ENCODE peak calls at places on chromosomes 6 and 20, in four cellular contexts. One of them, this sample, is unnamed.

GRCh38 chr20:51275816-51276215 is 252.9 kb upstream of the KCNG1 start:
- DNase-seq in fibroblast of the aortic adventitia: peak
- DNase-seq in heart right ventricle: no peak
- DNase-seq in fibroblast of mammary gland: peak
- DNase-seq in this sample: no peak

GRCh38 chr20:6081236-6081635 is 27.4 kb upstream of the LRRN4 start:
- DNase-seq in heart right ventricle: no peak
- DNase-seq in fibroblast of the aortic adventitia: peak
- DNase-seq in fibroblast of mammary gland: peak
- DNase-seq in this sample: no peak

GRCh38 chr6:47420394-47421371 is 56.9 kb upstream of the CD2AP start:
- DNase-seq in fibroblast of mammary gland: peak
- DNase-seq in fibroblast of the aortic adventitia: peak
- DNase-seq in heart right ventricle: no peak
- DNase-seq in this sample: no peak

GRCh38 chr6:149614352-149614751 is 34.2 kb downstream of the KATNA1 start:
- DNase-seq in fibroblast of mammary gland: peak
- DNase-seq in fibroblast of the aortic adventitia: peak
- DNase-seq in heart right ventricle: no peak
- DNase-seq in this sample: peak

GRCh38 chr6:167163476-167164011 is 5.8 kb upstream of the GPR31 start:
- DNase-seq in heart right ventricle: no peak
- DNase-seq in fibroblast of the aortic adventitia: no peak
- DNase-seq in fibroblast of mammary gland: no peak
- DNase-seq in this sample: no peak

GRCh38 chr6:166777096-166777630 is 150.1 kb upstream of the RPS6KA2 start:
- DNase-seq in fibroblast of the aortic adventitia: no peak
- DNase-seq in heart right ventricle: no peak
- DNase-seq in fibroblast of mammary gland: no peak
- DNase-seq in this sample: no peak

GRCh38 chr6:49634080-49634810 is 2.4 kb downstream of the RHAG start:
- DNase-seq in fibroblast of mammary gland: no peak
- DNase-seq in heart right ventricle: no peak
- DNase-seq in fibroblast of the aortic adventitia: no peak
- DNase-seq in this sample: no peak

GRCh38 chr6:105994522-105995402 is 91.4 kb upstream of the PRDM1 start:
- DNase-seq in fibroblast of mammary gland: peak
- DNase-seq in heart right ventricle: peak
- DNase-seq in fibroblast of the aortic adventitia: peak
- DNase-seq in this sample: no peak

GRCh38 chr6:152380993-152381898 is 255.9 kb downstream of the SYNE1 start:
- DNase-seq in fibroblast of mammary gland: peak
- DNase-seq in heart right ventricle: peak
- DNase-seq in fibroblast of the aortic adventitia: peak
- DNase-seq in this sample: peak

GRCh38 chr6:53357576-53358343 is 9.0 kb upstream of the ELOVL5 start:
- DNase-seq in fibroblast of mammary gland: no peak
- DNase-seq in heart right ventricle: no peak
- DNase-seq in fibroblast of the aortic adventitia: no peak
- DNase-seq in this sample: no peak

GRCh38 chr6:81304486-81304885 is 448.0 kb downstream of the TENT5A start:
- DNase-seq in fibroblast of the aortic adventitia: peak
- DNase-seq in heart right ventricle: no peak
- DNase-seq in fibroblast of mammary gland: peak
- DNase-seq in this sample: no peak

GRCh38 chr6:167898673-167899311 is 72.1 kb downstream of the AFDN start:
- DNase-seq in fibroblast of mammary gland: peak
- DNase-seq in heart right ventricle: no peak
- DNase-seq in fibroblast of the aortic adventitia: peak
- DNase-seq in this sample: peak

GRCh38 chr6:8080338-8081151 is 16.4 kb upstream of the BLOC1S5 start:
- DNase-seq in heart right ventricle: no peak
- DNase-seq in fibroblast of mammary gland: peak
- DNase-seq in fibroblast of the aortic adventitia: peak
- DNase-seq in this sample: no peak

GRCh38 chr6:82348130-82348529 is 15.5 kb upstream of the TPBG start:
- DNase-seq in fibroblast of the aortic adventitia: no peak
- DNase-seq in heart right ventricle: no peak
- DNase-seq in fibroblast of mammary gland: no peak
- DNase-seq in this sample: no peak

GRCh38 chr6:144411506-144412165 is 126.5 kb downstream of the UTRN start:
- DNase-seq in fibroblast of the aortic adventitia: no peak
- DNase-seq in fibroblast of mammary gland: peak
- DNase-seq in heart right ventricle: no peak
- DNase-seq in this sample: no peak

GRCh38 chr6:43926644-43927524 is 156.9 kb downstream of the VEGFA start:
- DNase-seq in fibroblast of mammary gland: peak
- DNase-seq in fibroblast of the aortic adventitia: peak
- DNase-seq in heart right ventricle: no peak
- DNase-seq in this sample: peak

GRCh38 chr6:128337619-128338018 is 182.8 kb downstream of the PTPRK start:
- DNase-seq in fibroblast of the aortic adventitia: no peak
- DNase-seq in heart right ventricle: no peak
- DNase-seq in fibroblast of mammary gland: peak
- DNase-seq in this sample: no peak

GRCh38 chr6:122869437-122870024 is 80.5 kb downstream of the SMPDL3A start:
- DNase-seq in fibroblast of the aortic adventitia: peak
- DNase-seq in heart right ventricle: no peak
- DNase-seq in fibroblast of mammary gland: peak
- DNase-seq in this sample: peak

GRCh38 chr6:85113934-85114582 is 335.8 kb upstream of the NT5E start:
- DNase-seq in fibroblast of the aortic adventitia: peak
- DNase-seq in heart right ventricle: no peak
- DNase-seq in fibroblast of mammary gland: peak
- DNase-seq in this sample: no peak

GRCh38 chr20:9958693-9959092 is 76.1 kb upstream of the ANKEF1 start:
- DNase-seq in fibroblast of the aortic adventitia: no peak
- DNase-seq in fibroblast of mammary gland: no peak
- DNase-seq in heart right ventricle: no peak
- DNase-seq in this sample: no peak

GRCh38 chr6:31727034-31727716 is 1.9 kb downstream of the DDAH2 start:
- DNase-seq in fibroblast of mammary gland: no peak
- DNase-seq in fibroblast of the aortic adventitia: no peak
- DNase-seq in heart right ventricle: no peak
- DNase-seq in this sample: no peak

GRCh38 chr6:166360243-166361079 is 18.1 kb upstream of the SFT2D1 start:
- DNase-seq in heart right ventricle: no peak
- DNase-seq in fibroblast of the aortic adventitia: peak
- DNase-seq in fibroblast of mammary gland: peak
- DNase-seq in this sample: no peak

DNA sequence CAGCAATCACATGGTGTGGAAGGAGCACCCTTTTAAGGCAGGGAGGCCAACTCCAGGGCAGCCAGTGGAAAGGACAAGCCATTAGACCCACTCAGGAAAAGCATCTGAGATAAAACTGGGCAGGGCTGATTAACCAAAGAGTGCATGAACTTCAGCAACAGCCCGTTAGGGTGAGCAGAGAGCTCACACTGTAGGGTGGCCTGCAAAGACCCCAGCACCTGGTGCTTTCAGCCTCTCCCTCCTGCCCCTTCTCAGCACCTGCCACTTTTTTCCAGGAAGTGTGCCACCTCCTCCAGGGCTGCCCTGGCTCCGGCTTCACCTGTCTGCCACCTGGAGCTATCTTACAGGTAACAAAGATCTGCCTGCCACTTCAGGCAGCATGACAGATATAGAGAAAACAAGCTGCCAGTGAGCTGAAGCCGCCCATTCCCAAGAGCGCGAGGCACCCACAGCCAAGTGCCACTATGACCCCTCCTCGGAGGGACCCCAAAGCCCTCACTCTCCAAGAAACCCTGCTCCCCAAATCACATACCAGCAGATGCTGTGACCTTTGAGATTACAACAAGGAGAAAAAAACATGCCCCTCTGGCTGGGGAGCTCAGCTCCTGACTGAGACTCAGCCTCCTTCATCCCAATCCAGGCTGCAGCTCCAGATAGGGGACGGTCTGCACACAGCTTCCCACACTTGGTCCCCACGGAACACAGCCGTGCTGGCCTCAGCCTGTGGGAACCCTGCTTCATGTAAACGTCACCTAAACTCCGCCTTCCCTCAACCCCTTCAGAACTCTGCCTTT is 71.2 kb downstream of the ABHD12 start:
- DNase-seq in fibroblast of the aortic adventitia: no peak
- DNase-seq in fibroblast of mammary gland: no peak
- DNase-seq in heart right ventricle: no peak
- DNase-seq in this sample: no peak
- H3K4me3 ChIP-seq in fibroblast of the aortic adventitia: no peak
- H3K4me3 ChIP-seq in fibroblast of mammary gland: no peak
- H3K4me3 ChIP-seq in heart right ventricle: no peak
- H3K4me3 ChIP-seq in this sample: no peak

GRCh38 chr6:10426781-10427279 is 12.0 kb upstream of the TFAP2A start:
- DNase-seq in heart right ventricle: no peak
- DNase-seq in fibroblast of the aortic adventitia: no peak
- DNase-seq in fibroblast of mammary gland: no peak
- DNase-seq in this sample: no peak
- H3K4me3 ChIP-seq in heart right ventricle: peak
- H3K4me3 ChIP-seq in fibroblast of the aortic adventitia: peak
- H3K4me3 ChIP-seq in fibroblast of mammary gland: no peak
- H3K4me3 ChIP-seq in this sample: peak

GRCh38 chr20:846894-847278 is 13.4 kb downstream of the FAM110A start:
- DNase-seq in fibroblast of the aortic adventitia: no peak
- DNase-seq in heart right ventricle: peak
- DNase-seq in fibroblast of mammary gland: no peak
- DNase-seq in this sample: no peak

GRCh38 chr20:845967-846893 is 12.7 kb downstream of the FAM110A start:
- DNase-seq in heart right ventricle: peak
- DNase-seq in fibroblast of mammary gland: no peak
- DNase-seq in fibroblast of the aortic adventitia: no peak
- DNase-seq in this sample: no peak

GRCh38 chr20:843908-844307 is 10.4 kb downstream of the FAM110A start:
- DNase-seq in fibroblast of the aortic adventitia: no peak
- DNase-seq in heart right ventricle: no peak
- DNase-seq in fibroblast of mammary gland: no peak
- DNase-seq in this sample: no peak

GRCh38 chr20:844473-845225 is 11.1 kb downstream of the FAM110A start:
- DNase-seq in heart right ventricle: peak
- DNase-seq in fibroblast of the aortic adventitia: peak
- DNase-seq in fibroblast of mammary gland: peak
- DNase-seq in this sample: peak

DNA sequence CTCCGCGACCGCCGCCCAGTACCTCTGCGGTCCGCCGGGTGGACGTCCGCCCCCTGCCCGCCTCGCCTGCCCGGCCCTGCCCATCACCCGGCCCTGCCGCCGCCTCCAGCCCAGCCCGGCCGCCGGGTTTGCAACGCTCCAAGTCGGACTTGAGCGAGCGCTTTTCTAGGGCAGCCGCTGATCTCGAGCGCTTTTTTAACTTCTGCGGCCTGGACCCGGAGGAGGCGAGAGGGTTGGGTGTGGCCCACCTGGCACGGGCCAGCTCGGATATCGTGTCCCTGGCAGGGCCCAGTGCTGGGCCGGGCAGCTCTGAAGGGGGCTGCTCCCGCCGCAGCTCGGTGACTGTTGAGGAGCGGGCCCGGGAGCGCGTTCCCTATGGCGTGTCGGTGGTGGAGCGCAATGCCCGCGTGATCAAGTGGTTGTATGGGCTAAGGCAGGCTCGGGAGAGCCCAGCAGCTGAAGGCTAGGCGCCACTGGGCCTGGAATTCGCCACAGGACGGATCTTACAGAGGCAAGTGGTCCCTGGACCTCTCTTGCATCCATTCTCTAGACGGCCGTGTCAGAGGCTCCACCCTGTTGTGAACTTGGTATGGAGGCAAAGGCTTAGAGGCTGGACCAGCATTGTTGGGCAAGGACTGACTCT is 11.8 kb downstream of the FAM110A start:
- DNase-seq in fibroblast of mammary gland: no peak
- DNase-seq in fibroblast of the aortic adventitia: no peak
- DNase-seq in heart right ventricle: peak
- DNase-seq in this sample: no peak
- H3K4me3 ChIP-seq in fibroblast of mammary gland: no peak
- H3K4me3 ChIP-seq in fibroblast of the aortic adventitia: no peak
- H3K4me3 ChIP-seq in heart right ventricle: peak
- H3K4me3 ChIP-seq in this sample: no peak

GRCh38 chr6:110877569-110877968 is 3.0 kb downstream of the AMD1 start:
- DNase-seq in fibroblast of the aortic adventitia: no peak
- DNase-seq in heart right ventricle: no peak
- DNase-seq in fibroblast of mammary gland: no peak
- DNase-seq in this sample: no peak

GRCh38 chr6:110881929-110882629 is 7.5 kb downstream of the AMD1 start:
- DNase-seq in fibroblast of mammary gland: no peak
- DNase-seq in fibroblast of the aortic adventitia: peak
- DNase-seq in heart right ventricle: no peak
- DNase-seq in this sample: no peak

GRCh38 chr6:110878751-110879539 is 4.4 kb downstream of the AMD1 start:
- DNase-seq in heart right ventricle: no peak
- DNase-seq in fibroblast of mammary gland: peak
- DNase-seq in fibroblast of the aortic adventitia: peak
- DNase-seq in this sample: peak

GRCh38 chr6:110882824-110883554 is 8.4 kb downstream of the AMD1 start:
- DNase-seq in fibroblast of the aortic adventitia: peak
- DNase-seq in fibroblast of mammary gland: no peak
- DNase-seq in heart right ventricle: no peak
- DNase-seq in this sample: no peak

DNA sequence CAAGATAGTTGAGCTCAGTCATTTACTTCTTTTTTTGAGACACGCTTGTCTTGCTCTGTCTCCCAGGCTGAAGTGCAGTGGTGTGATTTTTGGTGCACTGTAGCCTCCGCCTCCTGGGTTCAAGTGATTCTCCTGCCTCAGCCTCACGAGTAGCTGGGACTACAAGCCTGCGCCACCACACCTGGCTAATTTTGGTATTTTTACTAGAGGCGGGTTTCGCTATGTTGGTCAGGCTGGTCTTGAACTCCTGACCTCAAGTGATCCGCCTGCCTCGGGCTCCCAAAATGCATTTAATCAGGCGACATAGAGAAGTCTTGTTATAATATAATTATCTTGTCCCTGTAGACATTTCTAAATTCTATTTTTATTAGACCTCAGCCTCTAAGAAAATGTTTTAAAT is 6.1 kb downstream of the AMD1 start:
- DNase-seq in fibroblast of mammary gland: no peak
- DNase-seq in fibroblast of the aortic adventitia: no peak
- DNase-seq in heart right ventricle: no peak
- DNase-seq in this sample: no peak
- H3K4me3 ChIP-seq in fibroblast of mammary gland: no peak
- H3K4me3 ChIP-seq in fibroblast of the aortic adventitia: no peak
- H3K4me3 ChIP-seq in heart right ventricle: no peak
- H3K4me3 ChIP-seq in this sample: no peak

GRCh38 chr6:111796310-111796918 is 76.8 kb downstream of the FYN start:
- DNase-seq in heart right ventricle: no peak
- DNase-seq in fibroblast of the aortic adventitia: no peak
- DNase-seq in fibroblast of mammary gland: no peak
- DNase-seq in this sample: no peak

GRCh38 chr6:111800821-111801220 is 72.4 kb downstream of the FYN start:
- DNase-seq in fibroblast of mammary gland: peak
- DNase-seq in fibroblast of the aortic adventitia: no peak
- DNase-seq in heart right ventricle: no peak
- DNase-seq in this sample: no peak

GRCh38 chr6:111800468-111800760 is 72.8 kb downstream of the FYN start:
- DNase-seq in fibroblast of the aortic adventitia: no peak
- DNase-seq in fibroblast of mammary gland: no peak
- DNase-seq in heart right ventricle: no peak
- DNase-seq in this sample: no peak

GRCh38 chr6:111799576-111800467 is 73.4 kb downstream of the FYN start:
- DNase-seq in fibroblast of the aortic adventitia: no peak
- DNase-seq in fibroblast of mammary gland: no peak
- DNase-seq in heart right ventricle: no peak
- DNase-seq in this sample: no peak

GRCh38 chr6:111798281-111798725 is 74.9 kb downstream of the FYN start:
- DNase-seq in fibroblast of mammary gland: no peak
- DNase-seq in fibroblast of the aortic adventitia: no peak
- DNase-seq in heart right ventricle: no peak
- DNase-seq in this sample: no peak
- H3K4me3 ChIP-seq in fibroblast of mammary gland: no peak
- H3K4me3 ChIP-seq in fibroblast of the aortic adventitia: no peak
- H3K4me3 ChIP-seq in heart right ventricle: no peak
- H3K4me3 ChIP-seq in this sample: no peak

This sample was measured in retinal pigment epithelial cell.